ENCODE peak calls at places on chromosomes 3 and 15, in seven cellular contexts. One of them, this sample, is unnamed.

GRCh38 chr3:172595648-172596393 is 72.6 kb upstream of the TNFSF10 start:
- DNase-seq in left ventricle myocardium inferior: no peak
- DNase-seq in NB4: peak
- DNase-seq in stimulated activated CD4-positive, alpha-beta T cell treated with anti-CD3 and anti-CD28 coated beads, Interleukin-4, amount 100 ng/mL, for 4 hours: peak
- DNase-seq in ELR: peak
- DNase-seq in foreskin fibroblast: no peak
- DNase-seq in A549: peak
- DNase-seq in this sample: peak

GRCh38 chr15:80242132-80242769 is 9.8 kb downstream of the CTXND1 start:
- DNase-seq in left ventricle myocardium inferior: no peak
- DNase-seq in NB4: peak
- DNase-seq in stimulated activated CD4-positive, alpha-beta T cell treated with anti-CD3 and anti-CD28 coated beads, Interleukin-4, amount 100 ng/mL, for 4 hours: no peak
- DNase-seq in ELR: peak
- DNase-seq in foreskin fibroblast: no peak
- DNase-seq in A549: peak
- DNase-seq in this sample: no peak

GRCh38 chr3:79604681-79605080 is 163.1 kb downstream of the ROBO1 start:
- DNase-seq in left ventricle myocardium inferior: no peak
- DNase-seq in NB4: no peak
- DNase-seq in stimulated activated CD4-positive, alpha-beta T cell treated with anti-CD3 and anti-CD28 coated beads, Interleukin-4, amount 100 ng/mL, for 4 hours: no peak
- DNase-seq in ELR: no peak
- DNase-seq in foreskin fibroblast: no peak
- DNase-seq in A549: no peak
- DNase-seq in this sample: no peak

GRCh38 chr3:157445897-157446296 is 9.2 kb downstream of the PTX3 start:
- DNase-seq in left ventricle myocardium inferior: no peak
- DNase-seq in NB4: peak
- DNase-seq in stimulated activated CD4-positive, alpha-beta T cell treated with anti-CD3 and anti-CD28 coated beads, Interleukin-4, amount 100 ng/mL, for 4 hours: no peak
- DNase-seq in ELR: peak
- DNase-seq in foreskin fibroblast: peak
- DNase-seq in A549: no peak
- DNase-seq in this sample: no peak

GRCh38 chr15:32909431-32909830 is 191.6 kb downstream of the GREM1 start:
- DNase-seq in left ventricle myocardium inferior: no peak
- DNase-seq in NB4: no peak
- DNase-seq in stimulated activated CD4-positive, alpha-beta T cell treated with anti-CD3 and anti-CD28 coated beads, Interleukin-4, amount 100 ng/mL, for 4 hours: no peak
- DNase-seq in ELR: peak
- DNase-seq in foreskin fibroblast: peak
- DNase-seq in A549: no peak
- DNase-seq in this sample: no peak

GRCh38 chr3:168585544-168585943 is 489.8 kb upstream of the GOLIM4 start:
- DNase-seq in left ventricle myocardium inferior: no peak
- DNase-seq in NB4: no peak
- DNase-seq in stimulated activated CD4-positive, alpha-beta T cell treated with anti-CD3 and anti-CD28 coated beads, Interleukin-4, amount 100 ng/mL, for 4 hours: no peak
- DNase-seq in ELR: no peak
- DNase-seq in foreskin fibroblast: no peak
- DNase-seq in A549: no peak
- DNase-seq in this sample: no peak

GRCh38 chr3:176953106-176954080 is 243.9 kb downstream of the TBL1XR1 start:
- DNase-seq in left ventricle myocardium inferior: peak
- DNase-seq in NB4: no peak
- DNase-seq in stimulated activated CD4-positive, alpha-beta T cell treated with anti-CD3 and anti-CD28 coated beads, Interleukin-4, amount 100 ng/mL, for 4 hours: no peak
- DNase-seq in ELR: no peak
- DNase-seq in foreskin fibroblast: no peak
- DNase-seq in A549: no peak
- DNase-seq in this sample: no peak

GRCh38 chr3:4574426-4574965 is 81.3 kb downstream of the ITPR1 start:
- DNase-seq in left ventricle myocardium inferior: no peak
- DNase-seq in NB4: no peak
- DNase-seq in stimulated activated CD4-positive, alpha-beta T cell treated with anti-CD3 and anti-CD28 coated beads, Interleukin-4, amount 100 ng/mL, for 4 hours: no peak
- DNase-seq in ELR: no peak
- DNase-seq in foreskin fibroblast: no peak
- DNase-seq in A549: no peak
- DNase-seq in this sample: no peak

GRCh38 chr15:64455951-64456350 is 4.4 kb upstream of the ZNF609 start:
- DNase-seq in left ventricle myocardium inferior: no peak
- DNase-seq in NB4: peak
- DNase-seq in stimulated activated CD4-positive, alpha-beta T cell treated with anti-CD3 and anti-CD28 coated beads, Interleukin-4, amount 100 ng/mL, for 4 hours: no peak
- DNase-seq in ELR: no peak
- DNase-seq in foreskin fibroblast: no peak
- DNase-seq in A549: no peak
- DNase-seq in this sample: no peak

GRCh38 chr3:171286580-171287249 is 173.5 kb downstream of the TNIK start:
- DNase-seq in left ventricle myocardium inferior: no peak
- DNase-seq in NB4: no peak
- DNase-seq in stimulated activated CD4-positive, alpha-beta T cell treated with anti-CD3 and anti-CD28 coated beads, Interleukin-4, amount 100 ng/mL, for 4 hours: no peak
- DNase-seq in ELR: no peak
- DNase-seq in foreskin fibroblast: no peak
- DNase-seq in A549: no peak
- DNase-seq in this sample: no peak

GRCh38 chr3:145417678-145418077 is 743.3 kb downstream of the PLOD2 start:
- DNase-seq in left ventricle myocardium inferior: no peak
- DNase-seq in NB4: no peak
- DNase-seq in stimulated activated CD4-positive, alpha-beta T cell treated with anti-CD3 and anti-CD28 coated beads, Interleukin-4, amount 100 ng/mL, for 4 hours: no peak
- DNase-seq in ELR: no peak
- DNase-seq in foreskin fibroblast: no peak
- DNase-seq in A549: no peak
- DNase-seq in this sample: no peak

GRCh38 chr3:177278016-177278415 is 80.7 kb upstream of the TBL1XR1 start:
- DNase-seq in left ventricle myocardium inferior: no peak
- DNase-seq in NB4: no peak
- DNase-seq in stimulated activated CD4-positive, alpha-beta T cell treated with anti-CD3 and anti-CD28 coated beads, Interleukin-4, amount 100 ng/mL, for 4 hours: no peak
- DNase-seq in ELR: no peak
- DNase-seq in foreskin fibroblast: no peak
- DNase-seq in A549: no peak
- DNase-seq in this sample: no peak

GRCh38 chr3:96083610-96084009 is 730.8 kb upstream of the EPHA6 start:
- DNase-seq in left ventricle myocardium inferior: no peak
- DNase-seq in NB4: no peak
- DNase-seq in stimulated activated CD4-positive, alpha-beta T cell treated with anti-CD3 and anti-CD28 coated beads, Interleukin-4, amount 100 ng/mL, for 4 hours: no peak
- DNase-seq in ELR: no peak
- DNase-seq in foreskin fibroblast: no peak
- DNase-seq in A549: no peak
- DNase-seq in this sample: no peak

GRCh38 chr15:57640935-57641682 is 49.4 kb downstream of the MYZAP start:
- DNase-seq in left ventricle myocardium inferior: no peak
- DNase-seq in NB4: peak
- DNase-seq in stimulated activated CD4-positive, alpha-beta T cell treated with anti-CD3 and anti-CD28 coated beads, Interleukin-4, amount 100 ng/mL, for 4 hours: no peak
- DNase-seq in ELR: peak
- DNase-seq in foreskin fibroblast: peak
- DNase-seq in A549: peak
- DNase-seq in this sample: no peak

GRCh38 chr15:70240082-70240481 is 142.4 kb upstream of the TLE3 start:
- DNase-seq in left ventricle myocardium inferior: no peak
- DNase-seq in NB4: no peak
- DNase-seq in stimulated activated CD4-positive, alpha-beta T cell treated with anti-CD3 and anti-CD28 coated beads, Interleukin-4, amount 100 ng/mL, for 4 hours: no peak
- DNase-seq in ELR: no peak
- DNase-seq in foreskin fibroblast: no peak
- DNase-seq in A549: no peak
- DNase-seq in this sample: no peak